ENCODE peak calls at places on chromosomes 6 and 20, in nine cellular contexts. U is mesothelial cell of epicardium; B is GM18507; W is EL; V is central memory CD4-positive, alpha-beta T cell; P is CD4-positive, CD25-positive, alpha-beta regulatory T cell; X is stromal cell of bone marrow; C is M059J; H is Karpas-422. Y is an unnamed sample.
A peak's percentile ranks its signal among the peaks of the same experiment; 100 is the strongest.

GRCh38 chr6:161736796-161737292 is 463.0 kb upstream of the AGPAT4 start:
- DNase-seq in P (no peak), H (no peak), C (no peak), U (no peak), V (no peak), W (no peak), X (no peak), B (no peak), Y (no peak)

GRCh38 chr20:17808357-17808756 is 108.6 kb downstream of the BANF2 start:
- DNase-seq in U (no peak), B (no peak), H (no peak), P (no peak), C (no peak), W (no peak), X (peak; percentile 92), V (no peak), Y (no peak)

GRCh38 chr6:163860194-163861081 is 445.9 kb downstream of the QKI start:
- DNase-seq in C (peak; percentile 9), W (peak; percentile 81), B (no peak), P (no peak), X (peak; percentile 17), U (no peak), H (no peak), V (no peak), Y (no peak)

GRCh38 chr20:40154514-40154913 is 534.5 kb downstream of the MAFB start:
- DNase-seq in X (no peak), V (no peak), H (no peak), B (no peak), U (no peak), W (no peak), P (no peak), C (no peak), Y (no peak)

GRCh38 chr6:169489642-169490408 is 212.0 kb downstream of the WDR27 start:
- DNase-seq in V (no peak), W (no peak), X (peak; percentile 78), B (no peak), U (no peak), C (no peak), H (no peak), P (no peak), Y (no peak)

GRCh38 chr6:25026723-25027122 is 91.0 kb upstream of the RIPOR2 start:
- DNase-seq in X (no peak), P (no peak), V (no peak), W (no peak), C (peak; percentile 21), U (no peak), H (peak; percentile 75), B (no peak), Y (no peak)

GRCh38 chr20:31831771-31832306 is 12.7 kb downstream of the MYLK2 start:
- DNase-seq in V (no peak), P (no peak), U (no peak), W (no peak), B (no peak), X (no peak), H (no peak), C (peak; percentile 29), Y (no peak)

GRCh38 chr6:5672581-5673011 is 334.1 kb downstream of the NRN1 start:
- DNase-seq in U (no peak), H (no peak), B (no peak), P (no peak), W (peak; percentile 84), V (no peak), X (peak; percentile 96), C (peak; percentile 96), Y (peak; percentile 65)

GRCh38 chr6:168007592-168008338 is 10.3 kb downstream of the KIF25 start:
- DNase-seq in P (no peak), U (no peak), X (peak; percentile 94), V (no peak), B (no peak), W (peak; percentile 98), C (peak; percentile 99), H (no peak), Y (peak; percentile 100)

GRCh38 chr6:88072462-88072861 is 24.8 kb downstream of the SPACA1 start:
- DNase-seq in W (no peak), V (no peak), B (no peak), U (no peak), P (no peak), H (no peak), C (no peak), X (no peak), Y (no peak)

GRCh38 chr6:118596774-118597332 is 48.8 kb downstream of the PLN start:
- DNase-seq in U (no peak), H (no peak), W (no peak), P (no peak), V (no peak), C (no peak), B (no peak), X (no peak), Y (no peak)

GRCh38 chr6:137581019-137581707 is 87.0 kb upstream of the OLIG3 start:
- DNase-seq in U (no peak), X (no peak), P (no peak), B (no peak), V (no peak), W (no peak), C (no peak), H (no peak), Y (no peak)

GRCh38 chr6:88705601-88706000 is 257.8 kb downstream of the RNGTT start:
- DNase-seq in X (no peak), C (no peak), P (no peak), W (no peak), H (peak; percentile 43), B (peak; percentile 7), V (no peak), U (no peak), Y (no peak)

GRCh38 chr6:26501482-26501986 is 1.4 kb downstream of the BTN1A1 start:
- DNase-seq in V (peak; percentile 21), U (no peak), X (no peak), P (peak; percentile 36), C (peak; percentile 43), W (peak; percentile 31), B (no peak), H (no peak), Y (no peak)

GRCh38 chr20:33518071-33518470 is 28.2 kb downstream of the CBFA2T2 start:
- DNase-seq in P (no peak), H (no peak), W (peak; percentile 83), B (no peak), V (no peak), C (peak; percentile 94), U (no peak), X (peak; percentile 48), Y (peak; percentile 37)

GRCh38 chr20:60010689-60011417 is 52.6 kb downstream of the CDH26 start:
- DNase-seq in U (no peak), B (no peak), W (no peak), H (no peak), X (no peak), V (no peak), C (no peak), P (no peak), Y (no peak)

GRCh38 chr6:44630125-44631028 is 242.9 kb downstream of the CDC5L start:
- DNase-seq in P (no peak), V (peak; percentile 3), H (peak; percentile 54), X (peak; percentile 16), U (no peak), B (peak; percentile 25), C (peak; percentile 85), W (peak; percentile 73), Y (no peak)

GRCh38 chr20:13325033-13325432 is 104.0 kb downstream of the ISM1 start:
- DNase-seq in V (no peak), W (peak; percentile 47), B (no peak), H (peak; percentile 63), P (no peak), U (no peak), X (no peak), C (peak; percentile 59), Y (no peak)

Y was measured in non-pigmented ciliary epithelial cell.